ENCODE peak calls at places on chromosomes 5 and 9, in ten cellular contexts. H is Daoy; Y is stomach; S is HEK293T; B is tibial artery; V is COLO829; W is NAMALWA; F is astrocyte of the spinal cord; J is CD4-positive, alpha-beta T cell; M is DMS153. A is an unnamed sample.

GRCh38 chr9:20726144-20726543 is 42.1 kb downstream of the FOCAD start:
- DNase-seq in H (no peak), Y (no peak), S (no peak), B (no peak), V (no peak), W (no peak), F (no peak), J (no peak), M (peak; percentile 37), A (no peak)

GRCh38 chr5:74275204-74275992 is 365.1 kb downstream of the ENC1 start:
- DNase-seq in H (no peak), Y (no peak), S (no peak), B (no peak), V (no peak), W (no peak), F (peak; percentile 31), J (no peak), M (no peak), A (no peak)

GRCh38 chr9:2872941-2873323 is 29.0 kb upstream of the PUM3 start:
- DNase-seq in H (no peak), Y (no peak), S (no peak), B (no peak), V (no peak), W (no peak), F (no peak), J (peak; percentile 5), M (no peak), A (no peak)

GRCh38 chr9:69571032-69571431 is 101.1 kb downstream of the APBA1 start:
- DNase-seq in H (peak; percentile 27), Y (no peak), S (no peak), B (no peak), V (no peak), W (no peak), F (peak; percentile 37), J (no peak), M (no peak), A (no peak)

GRCh38 chr5:67493676-67494075 is 297.1 kb upstream of the CD180 start:
- DNase-seq in H (peak; percentile 27), Y (peak; percentile 37), S (peak; percentile 38), B (peak; percentile 49), V (no peak), W (no peak), F (peak; percentile 17), J (no peak), M (peak; percentile 53), A (no peak)

GRCh38 chr5:102834438-102834964 is 79.4 kb downstream of the PAM start:
- DNase-seq in H (no peak), Y (no peak), S (no peak), B (no peak), V (no peak), W (no peak), F (no peak), J (no peak), M (no peak), A (no peak)

GRCh38 chr9:120383999-120384924 is 195.7 kb downstream of the CDK5RAP2 start:
- DNase-seq in H (peak; percentile 89), Y (peak; percentile 88), S (no peak), B (no peak), V (no peak), W (no peak), F (peak; percentile 65), J (no peak), M (no peak), A (no peak)

GRCh38 chr9:133512253-133513213 is 12.2 kb downstream of the MYMK start:
- DNase-seq in H (no peak), Y (no peak), S (no peak), B (no peak), V (no peak), W (no peak), F (no peak), J (no peak), M (no peak), A (no peak)

GRCh38 chr5:169895876-169896275 is 84.4 kb downstream of the INSYN2B start:
- DNase-seq in H (no peak), Y (no peak), S (no peak), B (no peak), V (no peak), W (no peak), F (peak; percentile 11), J (no peak), M (no peak), A (no peak)

GRCh38 chr9:69036319-69036718 is 767 bp downstream of the FXN start:
- DNase-seq in H (peak; percentile 40), Y (no peak), S (no peak), B (no peak), V (no peak), W (peak; percentile 49), F (no peak), J (no peak), M (no peak), A (no peak)

GRCh38 chr5:74401566-74402320 is 238.8 kb downstream of the ENC1 start:
- DNase-seq in H (peak; percentile 48), Y (no peak), S (no peak), B (no peak), V (no peak), W (no peak), F (no peak), J (no peak), M (no peak), A (no peak)

GRCh38 chr9:13082796-13083195 is 196.7 kb downstream of the MPDZ start:
- DNase-seq in H (no peak), Y (no peak), S (no peak), B (no peak), V (no peak), W (no peak), F (no peak), J (no peak), M (no peak), A (no peak)

GRCh38 chr5:104189031-104189430 is 626.4 kb upstream of the NUDT12 start:
- DNase-seq in H (peak; percentile 51), Y (no peak), S (no peak), B (no peak), V (no peak), W (no peak), F (peak; percentile 90), J (no peak), M (no peak), A (no peak)

GRCh38 chr9:137454145-137454505 is 5.0 kb downstream of the NSMF start:
- DNase-seq in H (no peak), Y (peak; percentile 66), S (peak; percentile 66), B (no peak), V (no peak), W (peak; percentile 50), F (no peak), J (peak; percentile 48), M (no peak), A (no peak)

GRCh38 chr9:91411096-91411771 is 12.4 kb downstream of the NFIL3 start:
- DNase-seq in H (no peak), Y (no peak), S (no peak), B (no peak), V (no peak), W (no peak), F (no peak), J (no peak), M (no peak), A (no peak)

GRCh38 chr5:112668016-112668415 is 69.7 kb upstream of the APC start:
- DNase-seq in H (no peak), Y (no peak), S (no peak), B (no peak), V (no peak), W (no peak), F (no peak), J (no peak), M (no peak), A (no peak)

GRCh38 chr9:133126697-133127339 is 5.8 kb upstream of the RALGDS start:
- DNase-seq in H (peak; percentile 54), Y (no peak), S (no peak), B (no peak), V (no peak), W (no peak), F (no peak), J (no peak), M (no peak), A (no peak)

GRCh38 chr5:158084292-158084691 is 225.3 kb upstream of the CLINT1 start:
- DNase-seq in H (no peak), Y (no peak), S (no peak), B (no peak), V (no peak), W (no peak), F (no peak), J (no peak), M (no peak), A (no peak)

GRCh38 chr5:133827001-133827400 is 141.4 kb downstream of the C5orf15 start:
- DNase-seq in H (no peak), Y (no peak), S (no peak), B (no peak), V (no peak), W (no peak), F (no peak), J (no peak), M (peak; percentile 83), A (no peak)

GRCh38 chr5:180817847-180818246 is 15.2 kb upstream of the MGAT1 start:
- DNase-seq in H (no peak), Y (no peak), S (no peak), B (no peak), V (no peak), W (no peak), F (no peak), J (no peak), M (no peak), A (no peak)

GRCh38 chr5:14509556-14509955 is 72.0 kb upstream of the OTULINL start:
- DNase-seq in H (no peak), Y (no peak), S (no peak), B (no peak), V (no peak), W (no peak), F (no peak), J (no peak), M (no peak), A (no peak)

GRCh38 chr9:86902606-86903460 is 44.5 kb downstream of the GAS1 start:
- DNase-seq in H (no peak), Y (no peak), S (no peak), B (no peak), V (no peak), W (no peak), F (no peak), J (no peak), M (no peak), A (no peak)

GRCh38 chr9:69173891-69174644 is at the start of gene TJP2:
- DNase-seq in H (peak; percentile 86), Y (peak; percentile 40), S (peak; percentile 70), B (peak; percentile 74), V (peak; percentile 38), W (peak; percentile 62), F (peak; percentile 75), J (no peak), M (no peak), A (no peak)

GRCh38 chr9:2992427-2992826 is 148.5 kb upstream of the PUM3 start:
- DNase-seq in H (peak; percentile 19), Y (peak; percentile 37), S (no peak), B (no peak), V (no peak), W (no peak), F (no peak), J (no peak), M (no peak), A (no peak)

GRCh38 chr5:142966146-142966455 is 195.9 kb downstream of the ARHGAP26 start:
- DNase-seq in H (no peak), Y (no peak), S (no peak), B (no peak), V (no peak), W (no peak), F (no peak), J (no peak), M (peak; percentile 64), A (no peak)